ENCODE peak calls at places on chromosomes 16 and 17, in eight cellular contexts. K is endothelial cell, Q is IMR-90, Y is fibroblast of pulmonary artery, S is endodermal cell, D is OCI-LY7, C is sigmoid colon, B is nephron progenitor cell. J is an unnamed sample.

GRCh38 chr17:15501282-15501681 is 33.9 kb upstream of the CDRT4 start:
- DNase-seq in K (no peak), Q (no peak), Y (no peak), S (no peak), D (no peak), C (no peak), B (no peak), J (no peak)

GRCh38 chr17:56594528-56595418 is 1.3 kb downstream of the NOG start:
- DNase-seq in K (peak; percentile 12), Q (peak; percentile 10), Y (no peak), S (peak; percentile 88), D (no peak), C (no peak), B (no peak), J (no peak)

GRCh38 chr16:17420821-17421220 is 49.9 kb downstream of the XYLT1 start:
- DNase-seq in K (no peak), Q (peak; percentile 39), Y (no peak), S (no peak), D (no peak), C (no peak), B (no peak), J (no peak)

GRCh38 chr17:19757536-19758180 is 9.6 kb upstream of the ALDH3A1 start:
- DNase-seq in K (no peak), Q (no peak), Y (no peak), S (peak; percentile 31), D (no peak), C (peak; percentile 38), B (no peak), J (no peak)

GRCh38 chr17:34895388-34895787 is 65.9 kb downstream of the CCT6B start:
- DNase-seq in K (no peak), Q (no peak), Y (no peak), S (peak; percentile 87), D (no peak), C (no peak), B (peak; percentile 33), J (no peak)

GRCh38 chr17:44044092-44044491 is 22.4 kb downstream of the LSM12 start:
- DNase-seq in K (no peak), Q (peak; percentile 65), Y (peak; percentile 69), S (no peak), D (no peak), C (no peak), B (no peak), J (no peak)

GRCh38 chr17:70258465-70258864 is 89.1 kb downstream of the KCNJ2 start:
- DNase-seq in K (no peak), Q (no peak), Y (no peak), S (no peak), D (no peak), C (no peak), B (no peak), J (peak; percentile 49)

GRCh38 chr17:77905266-77905665 is 53.2 kb upstream of the TNRC6C start:
- DNase-seq in K (no peak), Q (no peak), Y (no peak), S (peak; percentile 38), D (no peak), C (peak; percentile 46), B (no peak), J (no peak)

GRCh38 chr16:31678649-31679325 is 151.1 kb downstream of the AHSP start:
- DNase-seq in K (no peak), Q (no peak), Y (no peak), S (no peak), D (no peak), C (no peak), B (no peak), J (no peak)

GRCh38 chr16:69157189-69157588 is 24.7 kb downstream of the UTP4 start:
- DNase-seq in K (no peak), Q (no peak), Y (no peak), S (no peak), D (no peak), C (no peak), B (no peak), J (no peak)

GRCh38 chr17:43905985-43906852 is 1.1 kb downstream of the MPP2 start:
- DNase-seq in K (peak; percentile 62), Q (peak; percentile 45), Y (peak; percentile 49), S (peak; percentile 99), D (no peak), C (peak; percentile 95), B (peak; percentile 75), J (peak; percentile 74)

GRCh38 chr17:67995568-67996191 is 589 bp downstream of the C17orf58 start:
- DNase-seq in K (peak; percentile 12), Q (no peak), Y (no peak), S (peak; percentile 85), D (peak; percentile 49), C (peak; percentile 72), B (peak; percentile 60), J (peak; percentile 36)

GRCh38 chr16:19185510-19185851 is 17.4 kb downstream of the SYT17 start:
- DNase-seq in K (no peak), Q (no peak), Y (no peak), S (no peak), D (no peak), C (no peak), B (no peak), J (no peak)

GRCh38 chr17:66076546-66077190 is 115.3 kb downstream of the CEP112 start:
- DNase-seq in K (no peak), Q (no peak), Y (no peak), S (peak; percentile 41), D (no peak), C (no peak), B (no peak), J (no peak)

GRCh38 chr17:15942207-15942833 is 2.6 kb upstream of the ADORA2B start:
- DNase-seq in K (no peak), Q (no peak), Y (peak; percentile 57), S (no peak), D (no peak), C (peak; percentile 63), B (no peak), J (no peak)

GRCh38 chr17:17710728-17711541 is 29.7 kb downstream of the RAI1 start:
- DNase-seq in K (peak; percentile 31), Q (peak; percentile 93), Y (peak; percentile 91), S (peak; percentile 98), D (no peak), C (peak; percentile 83), B (peak; percentile 62), J (peak; percentile 88)

GRCh38 chr17:19539841-19540311 is 6.2 kb downstream of the SLC47A1 start:
- DNase-seq in K (no peak), Q (no peak), Y (no peak), S (peak; percentile 43), D (no peak), C (no peak), B (no peak), J (no peak)

DNA sequence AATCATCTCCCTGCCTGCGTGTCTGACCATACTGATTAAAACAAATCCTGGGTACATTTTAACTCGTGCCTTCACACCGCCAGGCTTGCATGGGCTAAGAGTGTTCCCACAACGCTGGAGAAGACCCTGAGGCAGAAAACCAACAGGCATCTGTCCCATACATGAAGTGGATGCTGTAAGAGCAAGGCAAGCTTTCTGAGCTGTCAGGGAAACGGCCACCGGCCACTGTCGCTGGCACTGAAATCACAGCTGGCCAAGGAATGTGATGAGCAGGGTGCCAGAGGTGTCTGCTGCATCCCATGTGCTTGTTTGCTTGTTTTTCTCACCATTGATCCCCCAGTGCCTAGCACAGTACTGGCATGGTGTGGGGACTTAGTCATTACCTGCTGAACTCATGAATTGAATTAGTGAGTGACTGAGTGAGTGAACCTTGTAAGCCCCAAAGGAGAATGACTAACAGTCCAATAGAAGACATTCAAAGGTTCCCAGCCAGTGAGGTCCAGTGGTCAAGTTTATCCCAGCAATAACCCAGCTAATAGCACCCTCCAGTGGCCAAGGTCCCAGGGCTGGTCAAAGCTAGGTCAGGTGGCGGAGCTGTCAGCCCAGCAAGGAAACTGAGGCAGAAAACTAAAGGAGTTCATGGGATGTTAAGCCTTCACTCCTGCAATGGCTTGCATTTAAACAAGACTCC is 92.7 kb upstream of the CDH5 start:
- DNase-seq in K (peak; percentile 27), Q (peak; percentile 54), Y (peak; percentile 44), S (peak; percentile 77), D (no peak), C (no peak), B (no peak), J (no peak)
- TF ChIP-seq CTCF in K (peak; percentile 5), Q (peak; percentile 41), Y (peak; percentile 46), S (peak; percentile 72), D (no peak), C (no peak), B (no peak), J (no peak)

GRCh38 chr17:42026821-42027539 is 7.1 kb downstream of the NKIRAS2 start:
- DNase-seq in K (no peak), Q (no peak), Y (no peak), S (no peak), D (no peak), C (no peak), B (no peak), J (no peak)
- TF ChIP-seq CTCF in K (no peak), Q (no peak), Y (no peak), S (no peak), D (no peak), C (no peak), B (no peak), J (no peak)

GRCh38 chr17:48542114-48542955 is 2.6 kb downstream of the HOXB2 start:
- DNase-seq in K (no peak), Q (peak; percentile 34), Y (peak; percentile 51), S (peak; percentile 75), D (no peak), C (no peak), B (peak; percentile 41), J (peak; percentile 50)

GRCh38 chr17:48541574-48542113 is 3.3 kb downstream of the HOXB2 start:
- DNase-seq in K (no peak), Q (peak; percentile 69), Y (peak; percentile 75), S (peak; percentile 79), D (no peak), C (peak; percentile 94), B (peak; percentile 65), J (peak; percentile 65)

GRCh38 chr17:48544356-48545021 is 420 bp downstream of the HOXB2 start:
- DNase-seq in K (peak; percentile 45), Q (peak; percentile 93), Y (peak; percentile 81), S (peak; percentile 90), D (no peak), C (peak; percentile 99), B (peak; percentile 80), J (peak; percentile 80)

GRCh38 chr17:48543854-48544355 is 1.0 kb downstream of the HOXB2 start:
- DNase-seq in K (no peak), Q (no peak), Y (no peak), S (no peak), D (no peak), C (no peak), B (no peak), J (peak; percentile 48)

GRCh38 chr17:48542956-48543853 is 1.7 kb downstream of the HOXB2 start:
- DNase-seq in K (peak; percentile 61), Q (peak; percentile 67), Y (peak; percentile 66), S (peak; percentile 93), D (no peak), C (peak; percentile 83), B (no peak), J (peak; percentile 47)
- TF ChIP-seq CTCF in K (peak; percentile 28), Q (no peak), Y (peak; percentile 3), S (peak; percentile 64), D (no peak), C (peak; percentile 15), B (no peak), J (no peak)

DNA sequence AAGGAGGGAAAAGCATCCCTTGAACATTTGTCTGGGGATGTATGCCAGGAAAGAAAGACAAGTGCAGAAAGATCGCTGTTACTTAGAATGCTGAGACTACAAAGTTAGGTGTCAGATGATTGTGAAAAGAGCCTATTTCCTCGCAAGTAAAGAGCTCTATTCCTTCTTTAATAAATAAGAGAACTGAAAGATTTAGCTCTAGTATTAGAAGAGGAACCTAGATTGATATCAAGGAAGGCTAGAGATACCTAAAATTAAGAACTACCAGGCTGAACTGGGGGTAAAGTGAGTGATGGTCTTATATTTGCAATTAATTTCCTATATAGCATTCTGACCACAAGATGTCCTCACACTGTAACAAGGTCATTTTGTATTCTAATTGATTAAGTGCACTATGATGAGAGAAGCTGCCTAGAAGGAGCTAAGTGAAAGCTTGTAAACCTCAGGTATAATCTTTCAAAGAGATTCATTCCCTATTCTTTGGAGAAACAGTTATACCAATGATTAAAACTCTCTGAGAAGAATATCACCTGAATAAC is 62.3 kb downstream of the SSH2 start:
- DNase-seq in K (no peak), Q (no peak), Y (no peak), S (no peak), D (peak; percentile 24), C (no peak), B (no peak), J (no peak)
- TF ChIP-seq CTCF in K (no peak), Q (peak; percentile 23), Y (peak; percentile 29), S (peak; percentile 58), D (peak; percentile 78), C (no peak), B (no peak), J (no peak)